ENCODE peak calls at places on chromosomes 5 and 9, in four cellular contexts. One of them, this sample, is unnamed.

GRCh38 chr5:93583799-93584530 is 943 bp downstream of the NR2F1 start:
- DNase-seq in right atrium auricular region: peak
- DNase-seq in spleen: peak
- DNase-seq in AG09309: no peak
- DNase-seq in this sample: no peak

GRCh38 chr9:35406183-35406959 is 83.5 kb upstream of the RUSC2 start:
- DNase-seq in right atrium auricular region: no peak
- DNase-seq in spleen: no peak
- DNase-seq in AG09309: no peak
- DNase-seq in this sample: no peak

GRCh38 chr9:130185494-130186005 is 13.3 kb downstream of the NCS1 start:
- DNase-seq in right atrium auricular region: no peak
- DNase-seq in AG09309: no peak
- DNase-seq in spleen: no peak
- DNase-seq in this sample: no peak

GRCh38 chr5:5492087-5492933 is 69.8 kb downstream of the ICE1 start:
- DNase-seq in right atrium auricular region: no peak
- DNase-seq in spleen: no peak
- DNase-seq in AG09309: no peak
- DNase-seq in this sample: no peak

GRCh38 chr5:113000466-113000865 is 23.9 kb downstream of the DCP2 start:
- DNase-seq in AG09309: no peak
- DNase-seq in right atrium auricular region: no peak
- DNase-seq in spleen: no peak
- DNase-seq in this sample: no peak

GRCh38 chr5:67842806-67843205 is 372.8 kb upstream of the PIK3R1 start:
- DNase-seq in right atrium auricular region: no peak
- DNase-seq in AG09309: peak
- DNase-seq in spleen: no peak
- DNase-seq in this sample: no peak

GRCh38 chr9:104279535-104280215 is 185.6 kb downstream of the SMC2 start:
- DNase-seq in spleen: no peak
- DNase-seq in right atrium auricular region: no peak
- DNase-seq in AG09309: no peak
- DNase-seq in this sample: no peak

GRCh38 chr9:100206899-100207298 is 107.9 kb downstream of the INVS start:
- DNase-seq in AG09309: no peak
- DNase-seq in spleen: no peak
- DNase-seq in right atrium auricular region: no peak
- DNase-seq in this sample: no peak

GRCh38 chr9:32589083-32589713 is 16.2 kb upstream of the NDUFB6 start:
- DNase-seq in right atrium auricular region: no peak
- DNase-seq in AG09309: no peak
- DNase-seq in spleen: no peak
- DNase-seq in this sample: peak
- TF ChIP-seq CTCF in right atrium auricular region: no peak
- TF ChIP-seq CTCF in AG09309: peak
- TF ChIP-seq CTCF in spleen: no peak
- TF ChIP-seq CTCF in this sample: peak

GRCh38 chr9:68507796-68508145 is 32.9 kb downstream of the TMEM252 start:
- DNase-seq in right atrium auricular region: no peak
- DNase-seq in AG09309: no peak
- DNase-seq in spleen: no peak
- DNase-seq in this sample: no peak
- TF ChIP-seq CTCF in right atrium auricular region: no peak
- TF ChIP-seq CTCF in AG09309: no peak
- TF ChIP-seq CTCF in spleen: no peak
- TF ChIP-seq CTCF in this sample: no peak

DNA sequence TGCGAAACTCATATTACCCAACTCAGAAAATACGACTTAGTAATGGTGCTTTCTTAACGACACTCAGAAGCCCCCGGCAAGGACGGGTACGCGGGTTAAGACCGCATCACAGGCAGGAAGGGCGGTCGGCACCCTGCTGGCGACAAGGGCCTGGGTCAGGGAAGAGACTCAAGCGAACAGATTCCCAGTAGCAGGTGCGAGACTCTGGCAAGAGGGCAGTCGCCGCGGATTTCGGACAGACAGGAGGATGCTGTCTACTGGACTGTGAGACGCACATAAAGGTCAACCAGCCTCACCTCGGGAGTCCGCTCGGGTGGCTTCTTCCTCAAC is 398 bp downstream of the RAPGEF6 start:
- DNase-seq in right atrium auricular region: peak
- DNase-seq in AG09309: no peak
- DNase-seq in spleen: no peak
- DNase-seq in this sample: no peak
- TF ChIP-seq CTCF in right atrium auricular region: no peak
- TF ChIP-seq CTCF in AG09309: peak
- TF ChIP-seq CTCF in spleen: no peak
- TF ChIP-seq CTCF in this sample: peak

GRCh38 chr5:91007780-91008402 is 375.2 kb downstream of the ARRDC3 start:
- DNase-seq in right atrium auricular region: no peak
- DNase-seq in AG09309: no peak
- DNase-seq in spleen: no peak
- DNase-seq in this sample: no peak

GRCh38 chr5:91010090-91010489 is 373.0 kb downstream of the ARRDC3 start:
- DNase-seq in AG09309: no peak
- DNase-seq in spleen: no peak
- DNase-seq in right atrium auricular region: no peak
- DNase-seq in this sample: no peak

GRCh38 chr5:91006708-91007107 is 376.4 kb downstream of the ARRDC3 start:
- DNase-seq in AG09309: no peak
- DNase-seq in spleen: no peak
- DNase-seq in right atrium auricular region: no peak
- DNase-seq in this sample: no peak

GRCh38 chr5:91011029-91011428 is 372.1 kb downstream of the ARRDC3 start:
- DNase-seq in spleen: no peak
- DNase-seq in right atrium auricular region: no peak
- DNase-seq in AG09309: no peak
- DNase-seq in this sample: no peak

GRCh38 chr5:91007251-91007650 is 375.9 kb downstream of the ARRDC3 start:
- DNase-seq in AG09309: no peak
- DNase-seq in right atrium auricular region: no peak
- DNase-seq in spleen: no peak
- DNase-seq in this sample: no peak
- TF ChIP-seq CTCF in AG09309: no peak
- TF ChIP-seq CTCF in right atrium auricular region: no peak
- TF ChIP-seq CTCF in spleen: no peak
- TF ChIP-seq CTCF in this sample: no peak

GRCh38 chr5:176317534-176318374 is 43.8 kb downstream of the KIAA1191 start:
- DNase-seq in AG09309: no peak
- DNase-seq in right atrium auricular region: no peak
- DNase-seq in spleen: no peak
- DNase-seq in this sample: no peak

GRCh38 chr5:176320577-176320976 is 41.0 kb downstream of the KIAA1191 start:
- DNase-seq in right atrium auricular region: no peak
- DNase-seq in AG09309: no peak
- DNase-seq in spleen: no peak
- DNase-seq in this sample: no peak

DNA sequence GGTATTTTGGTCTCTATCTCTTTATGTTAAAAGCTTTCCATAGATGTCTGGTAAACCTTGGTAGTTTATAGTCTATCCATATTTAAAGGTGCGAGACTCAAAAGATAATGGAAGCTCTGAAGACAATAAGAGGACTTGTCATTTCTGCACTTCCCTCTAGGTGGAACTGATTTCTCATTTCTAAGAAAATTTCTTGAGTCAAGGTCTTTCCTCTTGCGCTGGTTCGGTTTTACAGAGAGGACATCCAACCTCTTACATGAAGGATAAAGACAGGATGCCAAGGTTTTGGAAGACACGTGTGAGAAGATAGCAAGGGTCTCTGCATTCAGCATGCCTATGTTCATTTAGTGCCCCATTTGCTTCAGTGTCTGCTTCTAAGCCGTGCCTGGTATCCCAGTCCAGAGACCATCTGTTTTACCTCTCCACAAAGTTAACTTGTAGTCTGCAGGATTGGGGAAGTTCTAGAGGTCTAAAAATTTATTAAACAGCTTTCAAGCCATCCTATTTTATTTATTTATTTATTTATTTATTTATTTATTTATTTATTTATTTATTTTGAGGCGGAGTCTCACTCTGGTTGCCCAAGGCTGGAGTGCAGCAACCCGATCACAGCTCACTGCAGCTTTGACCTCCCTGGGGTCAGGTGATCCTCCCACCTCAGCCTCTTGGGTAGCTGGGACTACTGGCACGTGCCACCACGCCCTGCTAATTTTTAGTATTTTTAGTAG is 41.6 kb downstream of the KIAA1191 start:
- DNase-seq in right atrium auricular region: no peak
- DNase-seq in AG09309: no peak
- DNase-seq in spleen: no peak
- DNase-seq in this sample: no peak
- TF ChIP-seq CTCF in right atrium auricular region: no peak
- TF ChIP-seq CTCF in AG09309: no peak
- TF ChIP-seq CTCF in spleen: no peak
- TF ChIP-seq CTCF in this sample: peak

DNA sequence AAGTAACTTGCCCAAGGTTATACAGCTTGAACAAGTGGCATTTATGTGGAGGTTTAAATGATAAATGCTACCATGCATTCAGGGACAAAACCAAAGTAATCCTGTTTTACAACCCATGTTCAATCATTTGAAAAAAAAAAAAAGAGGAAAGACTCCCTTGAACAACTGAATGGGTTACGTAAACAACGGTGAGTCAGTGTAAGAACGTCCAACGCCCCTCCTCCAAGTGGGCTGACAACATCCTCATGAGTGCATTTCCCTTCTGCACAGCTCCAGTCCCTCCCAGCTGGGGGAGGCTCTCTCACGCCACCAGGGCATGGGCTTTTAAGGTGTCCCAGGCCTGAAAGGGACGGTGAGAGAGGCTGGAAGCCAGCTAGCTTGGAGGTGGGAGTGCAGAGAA is 90.0 kb downstream of the PRRT1B start:
- DNase-seq in right atrium auricular region: peak
- DNase-seq in spleen: peak
- DNase-seq in AG09309: peak
- DNase-seq in this sample: peak
- TF ChIP-seq CTCF in right atrium auricular region: no peak
- TF ChIP-seq CTCF in spleen: no peak
- TF ChIP-seq CTCF in AG09309: no peak
- TF ChIP-seq CTCF in this sample: peak

DNA sequence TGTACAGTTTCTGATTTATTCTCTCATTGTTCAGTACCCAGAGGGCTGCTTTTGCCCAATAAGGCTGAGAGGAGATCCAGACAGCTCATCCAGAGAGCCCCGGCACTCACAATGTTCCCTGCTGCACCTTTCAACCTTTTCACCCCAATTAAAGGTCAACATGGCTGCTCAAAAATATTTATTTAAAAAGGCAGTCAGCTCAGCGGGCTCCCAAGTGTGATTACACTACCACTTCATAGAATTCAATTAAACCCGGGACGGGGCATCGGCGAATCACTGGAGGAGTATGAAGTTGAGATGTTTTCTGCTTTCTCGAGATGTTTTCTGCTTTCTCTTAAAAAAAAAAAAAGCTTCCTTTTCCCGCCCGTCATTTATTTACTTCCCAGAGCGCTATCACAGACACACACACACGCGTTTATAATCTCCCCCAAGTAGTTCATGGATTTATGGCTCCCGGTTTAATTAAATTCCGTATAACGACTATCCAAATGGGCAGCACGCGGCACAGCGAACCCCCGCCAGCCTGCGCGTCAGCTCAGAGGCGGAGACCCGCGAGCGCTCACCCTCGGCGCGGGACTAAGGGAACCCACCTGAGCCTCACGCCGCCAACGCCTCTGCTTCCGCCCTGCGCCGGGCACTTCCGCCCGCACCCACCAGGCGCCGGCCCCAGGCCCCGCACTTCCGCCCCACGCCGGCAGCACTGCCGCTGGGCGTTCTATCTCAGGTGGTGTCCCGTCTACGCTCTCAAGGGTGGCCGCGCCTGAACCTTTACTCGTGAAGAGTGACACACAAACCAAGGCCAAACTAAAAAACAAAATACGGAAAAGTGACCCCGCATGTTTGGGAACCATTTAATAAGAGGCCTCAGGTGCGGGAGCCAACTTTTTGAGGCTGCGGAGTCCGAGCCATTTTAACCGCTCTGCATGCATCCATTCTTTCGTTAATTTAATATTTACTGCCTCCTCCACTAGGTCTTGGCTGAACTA is at the start of gene C5orf63:
- DNase-seq in spleen: peak
- DNase-seq in right atrium auricular region: no peak
- DNase-seq in AG09309: no peak
- DNase-seq in this sample: no peak
- TF ChIP-seq CTCF in spleen: no peak
- TF ChIP-seq CTCF in right atrium auricular region: no peak
- TF ChIP-seq CTCF in AG09309: no peak
- TF ChIP-seq CTCF in this sample: peak